ENCODE peak calls at places on chromosome 12, in four cellular contexts. B is prostate gland, R is activated B cell treated with CpG ODN at 0.5 μM for 24 hours, M is nephron progenitor cell. C is an unnamed sample.

GRCh38 chr12:31749024-31749704 is 20.3 kb upstream of the AMN1 start:
- DNase-seq in M (no peak), B (peak), R (no peak), C (no peak)

GRCh38 chr12:132623072-132623869 is 4.7 kb downstream of the P2RX2 start:
- DNase-seq in B (no peak), R (no peak), M (no peak), C (peak)

GRCh38 chr12:53378222-53378621 is 1.8 kb upstream of the SP1 start:
- DNase-seq in B (no peak), M (no peak), R (no peak), C (no peak)

GRCh38 chr12:77337327-77337726 is 272.0 kb upstream of the E2F7 start:
- DNase-seq in R (no peak), B (no peak), M (no peak), C (no peak)

GRCh38 chr12:95066091-95066855 is 7.1 kb downstream of the NR2C1 start:
- DNase-seq in B (no peak), R (no peak), M (no peak), C (no peak)

GRCh38 chr12:120687570-120688289 is 781 bp downstream of the MLEC start:
- DNase-seq in B (no peak), M (peak), R (no peak), C (no peak)

GRCh38 chr12:67647251-67647546 is 1.3 kb upstream of the DYRK2 start:
- DNase-seq in R (no peak), M (no peak), B (no peak), C (no peak)

GRCh38 chr12:105986779-105987686 is 151.7 kb downstream of the NUAK1 start:
- DNase-seq in B (no peak), M (no peak), R (no peak), C (no peak)

GRCh38 chr12:3655331-3655900 is 97.5 kb downstream of the CRACR2A start:
- DNase-seq in M (no peak), B (no peak), R (no peak), C (no peak)

GRCh38 chr12:25787701-25788100 is 170.8 kb upstream of the RASSF8 start:
- DNase-seq in B (no peak), R (no peak), M (no peak), C (no peak)

GRCh38 chr12:130161261-130162231 is 718 bp upstream of the FZD10 start:
- DNase-seq in M (peak), B (peak), R (no peak), C (no peak)

GRCh38 chr12:65561798-65562382 is 262.4 kb upstream of the HMGA2 start:
- DNase-seq in M (no peak), B (no peak), R (no peak), C (no peak)

GRCh38 chr12:11746024-11746771 is 96.7 kb downstream of the ETV6 start:
- DNase-seq in B (peak), R (no peak), M (no peak), C (no peak)

GRCh38 chr12:6823161-6824084 is 1.8 kb downstream of the GPR162 start:
- DNase-seq in M (no peak), R (no peak), B (no peak), C (no peak)

GRCh38 chr12:1767407-1768090 is 52.8 kb upstream of the LRTM2 start:
- DNase-seq in B (no peak), R (no peak), M (no peak), C (no peak)

GRCh38 chr12:4833053-4833452 is 76.7 kb upstream of the KCNA1 start:
- DNase-seq in B (no peak), R (no peak), M (no peak), C (no peak)

GRCh38 chr12:91181053-91181452 is 1.6 kb downstream of the DCN start:
- DNase-seq in R (no peak), M (no peak), B (no peak), C (no peak)

GRCh38 chr12:56601503-56601902 is 28.6 kb downstream of the BAZ2A start:
- DNase-seq in M (peak), B (no peak), R (no peak), C (no peak)

GRCh38 chr12:128969480-128970055 is 116.3 kb downstream of the GLT1D1 start:
- DNase-seq in M (peak), B (no peak), R (no peak), C (peak)
- TF ChIP-seq CTCF in M (peak), B (no peak), R (no peak), C (peak)

GRCh38 chr12:81329088-81329487 is 251.2 kb downstream of the ACSS3 start:
- DNase-seq in B (no peak), M (peak), R (no peak), C (no peak)
- TF ChIP-seq CTCF in B (no peak), M (peak), R (no peak), C (peak)

GRCh38 chr12:46266869-46267617 is 1.8 kb downstream of the SLC38A1 start:
- DNase-seq in R (peak), B (peak), M (peak), C (peak)

GRCh38 chr12:46268349-46268616 is 560 bp downstream of the SLC38A1 start:
- DNase-seq in M (peak), B (no peak), R (peak), C (no peak)

GRCh38 chr12:46269429-46270241 is 792 bp upstream of the SLC38A1 start:
- DNase-seq in M (peak), R (peak), B (no peak), C (no peak)

GRCh38 chr12:46267618-46268348 is 1.1 kb downstream of the SLC38A1 start:
- DNase-seq in M (peak), B (peak), R (no peak), C (no peak)

GRCh38 chr12:46268617-46269428 is at the start of gene SLC38A1:
- DNase-seq in M (peak), R (peak), B (peak), C (peak)
- TF ChIP-seq CTCF in M (no peak), R (no peak), B (no peak), C (no peak)

DNA sequence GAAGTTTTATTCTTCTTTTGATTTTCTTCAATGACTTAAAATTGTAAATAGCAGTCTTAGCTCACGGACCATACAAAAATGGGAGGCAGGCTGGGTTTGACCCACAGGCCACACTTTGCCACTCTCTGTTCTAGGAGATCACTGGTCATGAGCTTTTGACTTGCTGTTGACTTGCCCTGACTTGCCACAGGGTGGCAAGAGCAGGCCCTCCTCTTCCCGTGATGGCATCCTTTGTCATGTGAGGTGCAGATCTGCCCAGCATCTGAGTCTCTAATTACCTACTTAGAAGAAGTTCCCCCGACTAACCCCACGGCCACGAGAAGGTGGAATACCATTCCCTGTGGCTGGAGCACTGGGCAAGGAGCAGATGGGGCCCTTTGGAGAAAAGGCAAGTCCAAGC is 81.0 kb upstream of the SCAF11 start:
- DNase-seq in B (no peak), R (no peak), M (no peak), C (no peak)
- TF ChIP-seq CTCF in B (no peak), R (no peak), M (no peak), C (no peak)

GRCh38 chr12:82688035-82688501 is 1.4 kb downstream of the TMTC2 start:
- DNase-seq in B (no peak), M (no peak), R (no peak), C (no peak)
- TF ChIP-seq CTCF in B (no peak), M (no peak), R (no peak), C (peak)